ENCODE peak calls at places on chromosomes 7 and 10, in five cellular contexts. E is SK-N-SH, Y is GM12878, A is HepG2, H is K562. G is an unnamed sample.
A peak's percentile ranks its signal among the peaks of the same experiment; 100 is the strongest.

GRCh38 chr10:30603589-30603988 is 26.0 kb downstream of the LYZL2 start:
- DNase-seq in E (no peak), Y (no peak), A (peak; percentile 82), H (no peak), G (no peak)

GRCh38 chr10:86871563-86872183 is 85.7 kb downstream of the MMRN2 start:
- DNase-seq in E (no peak), Y (no peak), A (peak; percentile 20), H (no peak), G (no peak)

GRCh38 chr10:132359305-132360040 is 27.5 kb downstream of the LRRC27 start:
- DNase-seq in E (no peak), Y (no peak), A (no peak), H (peak; percentile 32), G (no peak)

GRCh38 chr10:129758591-129759021 is 205.5 kb downstream of the EBF3 start:
- DNase-seq in E (no peak), Y (no peak), A (no peak), H (no peak), G (no peak)

GRCh38 chr7:124635416-124635815 is 130.2 kb downstream of the GPR37 start:
- DNase-seq in E (no peak), Y (no peak), A (no peak), H (no peak), G (no peak)

GRCh38 chr7:27145884-27146401 is 1.6 kb downstream of the HOXA6 start:
- DNase-seq in E (peak; percentile 39), Y (no peak), A (no peak), H (no peak), G (no peak)

GRCh38 chr7:100159099-100159623 is 638 bp upstream of the TRAPPC14 start:
- DNase-seq in E (peak; percentile 39), Y (no peak), A (no peak), H (peak; percentile 28), G (no peak)

GRCh38 chr10:97297556-97298222 is 5.3 kb upstream of the ARHGAP19 start:
- DNase-seq in E (no peak), Y (no peak), A (peak; percentile 54), H (peak; percentile 36), G (no peak)

GRCh38 chr7:18494821-18495408 is 634 bp upstream of the HDAC9 start:
- DNase-seq in E (no peak), Y (no peak), A (no peak), H (no peak), G (no peak)

GRCh38 chr10:61621538-61622150 is 41.1 kb upstream of the CABCOCO1 start:
- DNase-seq in E (no peak), Y (no peak), A (peak; percentile 57), H (no peak), G (no peak)

GRCh38 chr10:29621161-29621560 is 13.6 kb downstream of the SVIL start:
- DNase-seq in E (no peak), Y (no peak), A (peak; percentile 47), H (no peak), G (no peak)

GRCh38 chr10:83075395-83076072 is 1063.8 kb upstream of the GHITM start:
- DNase-seq in E (peak; percentile 44), Y (no peak), A (no peak), H (no peak), G (no peak)

GRCh38 chr7:107659666-107660065 is 962 bp upstream of the SLC26A4 start:
- DNase-seq in E (no peak), Y (no peak), A (no peak), H (no peak), G (peak; percentile 52)

GRCh38 chr10:114284346-114285071 is 45.5 kb downstream of the VWA2 start:
- DNase-seq in E (no peak), Y (no peak), A (no peak), H (no peak), G (no peak)

GRCh38 chr10:77346031-77346430 is 291.6 kb downstream of the KCNMA1 start:
- DNase-seq in E (no peak), Y (no peak), A (no peak), H (no peak), G (no peak)

GRCh38 chr7:944744-945143 is 9.7 kb downstream of the ADAP1 start:
- DNase-seq in E (no peak), Y (no peak), A (no peak), H (no peak), G (no peak)

GRCh38 chr7:80257751-80258150 is 123.1 kb downstream of the GNAI1 start:
- DNase-seq in E (no peak), Y (no peak), A (no peak), H (no peak), G (no peak)

GRCh38 chr10:119494224-119495060 is 48.1 kb downstream of the RGS10 start:
- DNase-seq in E (no peak), Y (no peak), A (no peak), H (no peak), G (no peak)

GRCh38 chr7:100887186-100887954 is 2.1 kb downstream of the UFSP1 start:
- DNase-seq in E (peak; percentile 54), Y (peak; percentile 39), A (no peak), H (peak; percentile 41), G (no peak)

GRCh38 chr10:2658780-2659179 is 408.6 kb upstream of the PFKP start:
- DNase-seq in E (no peak), Y (no peak), A (no peak), H (no peak), G (no peak)

GRCh38 chr7:24829787-24830186 is 72.5 kb upstream of the GSDME start:
- DNase-seq in E (no peak), Y (no peak), A (no peak), H (no peak), G (no peak)

GRCh38 chr10:116796469-116796868 is 52.8 kb upstream of the ENO4 start:
- DNase-seq in E (no peak), Y (no peak), A (no peak), H (no peak), G (no peak)

GRCh38 chr7:26419198-26419597 is 127.5 kb downstream of the SNX10 start:
- DNase-seq in E (no peak), Y (no peak), A (no peak), H (no peak), G (no peak)

GRCh38 chr7:144019457-144019856 is 19.3 kb downstream of the OR6B1 start:
- DNase-seq in E (no peak), Y (no peak), A (peak; percentile 69), H (no peak), G (no peak)

GRCh38 chr7:155384751-155385150 is 73.2 kb upstream of the EN2 start:
- DNase-seq in E (no peak), Y (no peak), A (no peak), H (no peak), G (no peak)

GRCh38 chr7:50207251-50207564 is 97.3 kb upstream of the IKZF1 start:
- DNase-seq in E (no peak), Y (no peak), A (no peak), H (no peak), G (no peak)

GRCh38 chr10:51422311-51423120 is 276.9 kb downstream of the CSTF2T start:
- DNase-seq in E (peak; percentile 21), Y (peak; percentile 8), A (peak; percentile 15), H (no peak), G (peak; percentile 16)

GRCh38 chr7:117250801-117251200 is 72.1 kb downstream of the WNT2 start:
- DNase-seq in E (no peak), Y (no peak), A (no peak), H (no peak), G (no peak)

GRCh38 chr7:46996972-46997371 is 584.9 kb downstream of the TNS3 start:
- DNase-seq in E (no peak), Y (no peak), A (no peak), H (no peak), G (no peak)

GRCh38 chr7:46989247-46989646 is 592.7 kb downstream of the TNS3 start:
- DNase-seq in E (no peak), Y (no peak), A (no peak), H (no peak), G (no peak)

GRCh38 chr7:46990761-46991160 is 591.1 kb downstream of the TNS3 start:
- DNase-seq in E (no peak), Y (no peak), A (no peak), H (no peak), G (no peak)

DNA sequence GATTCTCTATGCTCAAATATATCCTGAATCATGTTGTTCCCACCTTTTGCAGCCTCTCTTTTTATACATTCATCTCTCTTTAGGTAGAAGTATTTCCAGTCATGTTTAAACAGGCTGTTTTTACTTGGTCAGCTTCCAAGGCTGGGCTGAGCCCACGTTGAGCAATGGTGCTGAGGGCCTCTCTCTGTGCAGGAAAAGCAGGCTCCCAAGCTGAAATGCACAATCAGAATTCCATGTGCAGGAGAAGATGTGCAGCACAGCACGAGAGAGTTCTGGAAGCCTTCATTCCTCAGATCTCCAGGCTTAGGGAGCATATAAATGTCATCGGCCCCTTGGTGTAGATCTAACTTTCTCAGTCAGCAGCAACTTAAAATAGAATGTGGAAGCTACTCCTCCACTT is 588.5 kb downstream of the TNS3 start:
- DNase-seq in E (no peak), Y (no peak), A (no peak), H (no peak), G (no peak)
- TF ChIP-seq ZBTB33 in E (no peak), Y (no peak), A (no peak), H (no peak), G (no peak)

DNA sequence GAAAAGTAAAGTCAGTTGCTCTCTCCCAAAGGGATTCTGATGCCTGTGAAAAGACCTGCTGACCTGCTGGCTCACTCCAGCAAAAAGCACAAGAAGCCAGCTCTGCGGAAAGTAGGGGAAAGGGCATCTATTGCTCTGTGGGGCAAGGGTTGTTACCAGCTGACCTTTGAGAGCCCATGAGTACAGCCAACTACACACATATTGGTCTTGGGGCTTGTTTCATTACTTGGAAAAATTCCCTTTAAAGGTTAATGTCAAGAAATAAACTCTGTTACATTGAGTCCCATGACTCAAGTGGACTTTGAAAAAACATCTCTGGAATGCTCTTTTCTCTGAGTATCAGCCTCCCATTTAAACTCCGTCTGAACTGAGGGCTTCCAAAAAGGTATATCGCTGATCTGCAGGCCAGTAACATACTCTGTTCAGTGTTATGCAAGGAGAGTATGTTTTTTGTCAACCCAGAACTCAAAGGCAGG is 53.2 kb downstream of the PANK1 start:
- DNase-seq in E (no peak), Y (no peak), A (no peak), H (no peak), G (no peak)
- H3K27ac ChIP-seq in E (no peak overlapping the region), Y (no peak overlapping the region), A (peak overlapping the region; percentile 8), H (no peak overlapping the region), G (no peak overlapping the region)

DNA sequence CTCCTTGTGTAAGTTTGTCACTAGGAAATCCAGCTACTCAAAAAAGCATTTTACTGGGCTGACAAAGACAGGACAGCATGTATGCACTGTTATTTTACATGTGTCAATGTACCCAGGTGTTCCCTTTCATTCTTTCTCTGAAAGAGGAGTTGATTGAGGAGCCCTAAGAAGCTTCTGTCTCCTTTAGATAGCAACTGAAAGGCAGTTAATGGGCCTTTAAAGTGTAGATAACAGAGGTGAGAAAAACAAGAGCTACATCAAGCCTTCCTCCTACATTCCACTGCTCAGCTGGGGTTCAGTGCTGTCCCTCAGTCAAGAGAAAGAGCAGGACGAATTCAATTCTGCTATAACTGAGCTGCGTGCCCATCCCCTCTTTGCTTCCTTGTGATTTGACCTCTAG is 12.8 kb upstream of the WIPF3 start:
- DNase-seq in E (no peak), Y (no peak), A (no peak), H (peak; percentile 79), G (no peak)
- TF ChIP-seq ZBTB33 in E (no peak), Y (no peak), A (no peak), H (no peak), G (no peak)

DNA sequence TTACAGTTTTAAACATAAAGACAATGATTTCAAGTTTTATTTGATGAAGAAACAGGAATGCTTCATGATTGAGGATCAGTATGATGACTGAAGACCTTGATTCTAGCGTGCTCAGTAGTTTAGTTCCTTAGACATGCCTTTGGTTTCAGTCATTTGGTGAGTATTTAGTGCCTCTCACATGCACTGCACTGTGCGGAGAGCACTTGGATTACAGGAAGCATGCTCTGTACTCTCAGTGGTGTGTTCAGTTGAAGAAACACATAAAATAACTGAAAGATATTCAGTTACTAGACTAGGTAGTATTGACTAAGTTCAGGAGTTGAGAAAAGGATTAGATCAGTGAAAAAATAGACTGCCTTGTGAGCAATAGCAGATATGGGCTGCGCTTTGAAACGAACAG is 25.5 kb downstream of the RBM17 start:
- DNase-seq in E (no peak), Y (no peak), A (no peak), H (no peak), G (no peak)
- H3K27ac ChIP-seq in E (no peak overlapping the region), Y (no peak overlapping the region), A (no peak overlapping the region), H (no peak overlapping the region), G (no peak overlapping the region)

G was measured in HCT116.